ENCODE peak calls at places on chromosomes 11 and 22, in four cellular contexts. One of them, this sample, is unnamed.

GRCh38 chr22:24435861-24436351 is 8.5 kb downstream of the ADORA2A start:
- DNase-seq in HepG2: no peak
- DNase-seq in K562: no peak
- DNase-seq in A549: no peak
- DNase-seq in this sample: peak

GRCh38 chr11:10201343-10201742 is 92.7 kb downstream of the SBF2 start:
- DNase-seq in HepG2: no peak
- DNase-seq in K562: no peak
- DNase-seq in A549: no peak
- DNase-seq in this sample: no peak

GRCh38 chr11:1936781-1937615 is 10.1 kb upstream of the MRPL23 start:
- DNase-seq in HepG2: no peak
- DNase-seq in K562: no peak
- DNase-seq in A549: no peak
- DNase-seq in this sample: no peak

GRCh38 chr22:25475554-25476022 is 88.9 kb upstream of the GRK3 start:
- DNase-seq in HepG2: no peak
- DNase-seq in K562: no peak
- DNase-seq in A549: peak
- DNase-seq in this sample: peak

GRCh38 chr22:38111941-38112355 is 1.5 kb upstream of the BAIAP2L2 start:
- DNase-seq in HepG2: peak
- DNase-seq in K562: no peak
- DNase-seq in A549: no peak
- DNase-seq in this sample: no peak

GRCh38 chr11:128741511-128741910 is 47.6 kb downstream of the FLI1 start:
- DNase-seq in HepG2: no peak
- DNase-seq in K562: no peak
- DNase-seq in A549: no peak
- DNase-seq in this sample: no peak

GRCh38 chr22:49296561-49296960 is 531.1 kb downstream of the BRD1 start:
- DNase-seq in HepG2: no peak
- DNase-seq in K562: no peak
- DNase-seq in A549: no peak
- DNase-seq in this sample: no peak

GRCh38 chr22:30861131-30861530 is 107.4 kb downstream of the MORC2 start:
- DNase-seq in HepG2: no peak
- DNase-seq in K562: peak
- DNase-seq in A549: no peak
- DNase-seq in this sample: no peak

GRCh38 chr11:2304156-2305139 is 2.6 kb downstream of the TSPAN32 start:
- DNase-seq in HepG2: no peak
- DNase-seq in K562: no peak
- DNase-seq in A549: no peak
- DNase-seq in this sample: no peak

GRCh38 chr11:911031-911889 is 650 bp upstream of the CHID1 start:
- DNase-seq in HepG2: no peak
- DNase-seq in K562: peak
- DNase-seq in A549: peak
- DNase-seq in this sample: peak

GRCh38 chr11:119019996-119020395 is 1.4 kb downstream of the TRAPPC4 start:
- DNase-seq in HepG2: no peak
- DNase-seq in K562: peak
- DNase-seq in A549: no peak
- DNase-seq in this sample: no peak

GRCh38 chr22:20503816-20504215 is 3.6 kb upstream of the MED15 start:
- DNase-seq in HepG2: no peak
- DNase-seq in K562: no peak
- DNase-seq in A549: peak
- DNase-seq in this sample: no peak

GRCh38 chr11:28528217-28528616 is 420.0 kb downstream of the METTL15 start:
- DNase-seq in HepG2: no peak
- DNase-seq in K562: no peak
- DNase-seq in A549: no peak
- DNase-seq in this sample: no peak

GRCh38 chr22:46308283-46308988 is 11.8 kb downstream of the GTSE1 start:
- DNase-seq in HepG2: no peak
- DNase-seq in K562: no peak
- DNase-seq in A549: no peak
- DNase-seq in this sample: no peak

GRCh38 chr11:104442320-104442719 is 278.4 kb upstream of the PDGFD start:
- DNase-seq in HepG2: no peak
- DNase-seq in K562: no peak
- DNase-seq in A549: peak
- DNase-seq in this sample: no peak

GRCh38 chr11:38593649-38594048 is 1995.6 kb upstream of the RAG2 start:
- DNase-seq in HepG2: no peak
- DNase-seq in K562: no peak
- DNase-seq in A549: no peak
- DNase-seq in this sample: peak

GRCh38 chr11:46894506-46894905 is 23.8 kb downstream of the LRP4 start:
- DNase-seq in HepG2: no peak
- DNase-seq in K562: no peak
- DNase-seq in A549: no peak
- DNase-seq in this sample: no peak

GRCh38 chr11:3006505-3007260 is 14.6 kb upstream of the NAP1L4 start:
- DNase-seq in HepG2: no peak
- DNase-seq in K562: no peak
- DNase-seq in A549: no peak
- DNase-seq in this sample: no peak

GRCh38 chr22:34776827-34777226 is 289.1 kb upstream of the ISX start:
- DNase-seq in HepG2: no peak
- DNase-seq in K562: no peak
- DNase-seq in A549: no peak
- DNase-seq in this sample: no peak

GRCh38 chr11:17272823-17273222 is 3.7 kb upstream of the NUCB2 start:
- DNase-seq in HepG2: no peak
- DNase-seq in K562: no peak
- DNase-seq in A549: no peak
- DNase-seq in this sample: no peak

GRCh38 chr11:4809246-4809645 is 5.1 kb upstream of the OR52R1 start:
- DNase-seq in HepG2: no peak
- DNase-seq in K562: no peak
- DNase-seq in A549: no peak
- DNase-seq in this sample: no peak

GRCh38 chr11:12792590-12792989 is 118.4 kb downstream of the TEAD1 start:
- DNase-seq in HepG2: no peak
- DNase-seq in K562: no peak
- DNase-seq in A549: no peak
- DNase-seq in this sample: peak

GRCh38 chr11:2443881-2444300 is 423 bp downstream of the TRPM5 start:
- DNase-seq in HepG2: no peak
- DNase-seq in K562: no peak
- DNase-seq in A549: no peak
- DNase-seq in this sample: no peak

GRCh38 chr11:93020248-93021088 is 51.0 kb downstream of the MTNR1B start:
- DNase-seq in HepG2: no peak
- DNase-seq in K562: no peak
- DNase-seq in A549: peak
- DNase-seq in this sample: peak

GRCh38 chr22:19448739-19449421 is 1.4 kb upstream of the C22orf39 start:
- DNase-seq in HepG2: no peak
- DNase-seq in K562: no peak
- DNase-seq in A549: no peak
- DNase-seq in this sample: no peak

GRCh38 chr11:107696140-107696539 is 15.7 kb downstream of the SLN start:
- DNase-seq in HepG2: no peak
- DNase-seq in K562: no peak
- DNase-seq in A549: peak
- DNase-seq in this sample: peak

GRCh38 chr11:72831521-72832300 is 17.5 kb downstream of the ATG16L2 start:
- DNase-seq in HepG2: peak
- DNase-seq in K562: peak
- DNase-seq in A549: peak
- DNase-seq in this sample: peak

GRCh38 chr11:24155792-24156191 is 341.1 kb upstream of the LUZP2 start:
- DNase-seq in HepG2: peak
- DNase-seq in K562: no peak
- DNase-seq in A549: no peak
- DNase-seq in this sample: no peak

GRCh38 chr11:120554771-120555432 is 43.4 kb downstream of the GRIK4 start:
- DNase-seq in HepG2: no peak
- DNase-seq in K562: no peak
- DNase-seq in A549: no peak
- DNase-seq in this sample: peak

GRCh38 chr11:1931326-1931725 is 11.8 kb downstream of the TNNT3 start:
- DNase-seq in HepG2: no peak
- DNase-seq in K562: no peak
- DNase-seq in A549: no peak
- DNase-seq in this sample: peak

GRCh38 chr11:73200256-73200655 is 17.8 kb upstream of the P2RY2 start:
- DNase-seq in HepG2: no peak
- DNase-seq in K562: no peak
- DNase-seq in A549: no peak
- DNase-seq in this sample: no peak

GRCh38 chr11:48019230-48019584 is 38.8 kb downstream of the PTPRJ start:
- DNase-seq in HepG2: no peak
- DNase-seq in K562: no peak
- DNase-seq in A549: no peak
- DNase-seq in this sample: no peak

GRCh38 chr11:38100836-38101235 is 1502.8 kb upstream of the RAG2 start:
- DNase-seq in HepG2: no peak
- DNase-seq in K562: no peak
- DNase-seq in A549: no peak
- DNase-seq in this sample: no peak

GRCh38 chr11:7612661-7613393 is 60.5 kb downstream of the CYB5R2 start:
- DNase-seq in HepG2: peak
- DNase-seq in K562: no peak
- DNase-seq in A549: no peak
- DNase-seq in this sample: peak

DNA sequence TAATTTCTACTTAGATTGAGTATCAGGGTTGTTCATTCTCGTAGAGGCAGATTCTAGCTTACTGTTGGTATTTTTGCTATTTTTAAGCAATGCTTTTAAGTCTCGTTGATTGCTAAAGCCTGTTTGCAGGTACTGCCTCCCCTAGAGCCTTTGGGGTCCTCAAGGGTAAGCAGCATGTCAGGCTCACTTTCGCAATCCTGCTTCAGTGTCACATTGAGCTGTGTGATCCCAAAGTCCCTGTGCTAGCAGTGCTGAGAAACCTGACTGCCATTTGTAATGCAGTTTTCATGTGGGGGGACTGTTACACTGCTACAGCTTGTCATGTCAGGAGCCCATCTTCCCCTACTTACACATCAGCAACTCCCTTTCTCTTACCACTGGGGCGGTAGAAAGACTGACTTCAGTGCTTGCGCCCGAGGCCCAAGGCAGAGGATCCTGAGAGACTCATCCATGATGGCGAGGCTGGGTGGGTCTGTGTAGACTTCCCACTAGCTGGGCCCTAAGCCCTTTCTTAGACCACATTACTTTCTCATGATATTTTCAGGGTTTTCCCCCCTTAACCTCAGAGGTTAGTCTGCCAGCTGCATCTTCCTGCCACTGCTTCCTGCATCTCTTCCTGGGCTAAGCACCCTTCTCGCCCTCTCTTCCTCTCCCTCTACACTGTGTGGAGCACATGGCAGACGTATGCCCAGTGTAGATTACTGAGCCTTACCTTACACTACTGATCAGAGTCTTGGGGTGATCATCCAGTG is 40.8 kb upstream of the ST14 start:
- DNase-seq in HepG2: peak
- DNase-seq in K562: no peak
- DNase-seq in A549: no peak
- DNase-seq in this sample: no peak
- TF ChIP-seq MAZ in HepG2: no peak
- TF ChIP-seq MAZ in K562: no peak
- TF ChIP-seq MAZ in A549: no peak
- TF ChIP-seq MAZ in this sample: no peak

GRCh38 chr22:36362819-36363377 is 24.9 kb downstream of the MYH9 start:
- DNase-seq in HepG2: no peak
- DNase-seq in K562: no peak
- DNase-seq in A549: no peak
- DNase-seq in this sample: no peak

GRCh38 chr22:36364255-36365019 is 23.3 kb downstream of the MYH9 start:
- DNase-seq in HepG2: no peak
- DNase-seq in K562: no peak
- DNase-seq in A549: no peak
- DNase-seq in this sample: no peak

GRCh38 chr22:36362077-36362476 is 25.7 kb downstream of the MYH9 start:
- DNase-seq in HepG2: no peak
- DNase-seq in K562: no peak
- DNase-seq in A549: no peak
- DNase-seq in this sample: no peak

GRCh38 chr22:36365020-36365411 is 22.8 kb downstream of the MYH9 start:
- DNase-seq in HepG2: no peak
- DNase-seq in K562: peak
- DNase-seq in A549: peak
- DNase-seq in this sample: peak

DNA sequence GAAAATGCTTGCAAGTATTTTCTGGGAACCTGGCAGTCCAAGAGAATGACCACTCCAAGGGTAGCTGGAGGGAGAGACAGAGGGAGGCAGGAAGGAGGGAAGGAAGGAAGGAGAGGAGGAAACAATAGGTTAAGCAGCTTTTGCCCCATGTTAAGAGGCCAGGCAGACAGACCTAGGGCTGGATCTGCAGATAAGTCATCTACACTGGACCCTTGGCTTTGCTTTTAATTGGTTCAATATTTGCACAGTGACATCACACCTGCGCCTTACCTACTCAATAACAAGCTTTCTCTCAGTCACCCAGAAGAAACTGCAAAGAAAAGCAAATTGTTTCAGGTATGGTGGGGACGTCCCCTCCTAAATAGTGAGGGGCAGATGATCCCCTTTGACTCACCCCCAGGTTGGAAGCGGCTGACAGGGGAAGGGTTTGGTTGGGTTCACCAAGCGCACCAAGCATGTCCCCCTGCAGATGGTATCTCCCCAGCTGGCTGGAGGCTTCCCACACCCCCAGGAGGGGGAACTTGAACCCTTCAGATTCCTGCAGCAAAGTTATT is 24.3 kb downstream of the MYH9 start:
- DNase-seq in HepG2: peak
- DNase-seq in K562: no peak
- DNase-seq in A549: no peak
- DNase-seq in this sample: no peak
- TF ChIP-seq MAZ in HepG2: no peak
- TF ChIP-seq MAZ in K562: no peak
- TF ChIP-seq MAZ in A549: no peak
- TF ChIP-seq MAZ in this sample: no peak

GRCh38 chr22:44335903-44336803 is 23.4 kb upstream of the SHISAL1 start:
- DNase-seq in HepG2: no peak
- DNase-seq in K562: no peak
- DNase-seq in A549: no peak
- DNase-seq in this sample: no peak
- TF ChIP-seq MAZ in HepG2: no peak
- TF ChIP-seq MAZ in K562: no peak
- TF ChIP-seq MAZ in A549: no peak
- TF ChIP-seq MAZ in this sample: no peak

DNA sequence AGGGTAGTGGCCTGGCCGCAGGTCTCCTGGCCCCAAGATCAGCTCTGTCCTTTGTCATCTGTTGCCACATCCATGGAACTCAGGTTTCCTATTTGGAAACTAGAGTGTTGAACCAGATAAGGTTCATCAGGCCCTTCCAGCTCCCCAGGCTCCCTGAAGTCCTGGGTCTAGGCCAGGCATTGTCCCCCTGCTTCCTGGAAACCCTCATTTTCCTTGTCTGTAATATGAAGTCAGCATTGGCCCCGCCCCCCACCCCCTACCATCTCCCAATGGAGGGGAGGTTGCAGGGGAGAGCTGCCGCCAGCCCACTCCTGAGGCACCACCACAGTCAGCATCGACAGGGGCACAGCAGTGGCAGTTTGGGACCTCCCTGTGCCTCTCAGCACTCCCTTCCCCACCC is 9.0 kb upstream of the MS4A10 start:
- DNase-seq in HepG2: no peak
- DNase-seq in K562: no peak
- DNase-seq in A549: no peak
- DNase-seq in this sample: no peak
- TF ChIP-seq MAZ in HepG2: no peak
- TF ChIP-seq MAZ in K562: no peak
- TF ChIP-seq MAZ in A549: no peak
- TF ChIP-seq MAZ in this sample: no peak

This sample was measured in IMR-90.